ENCODE peak calls at places on chromosome 10, in ten cellular contexts. K, H, T, F, Q, X, C, W, B and E are unnamed samples.

GRCh38 chr10:132001238-132001977 is 19.7 kb upstream of the BNIP3 start:
- DNase-seq in K (no peak), H (peak), W (peak), Q (peak), F (peak), T (no peak), B (peak), X (peak), C (peak), E (no peak)

GRCh38 chr10:127039435-127039834 is 134.2 kb downstream of the DOCK1 start:
- DNase-seq in C (no peak), K (no peak), B (no peak), F (no peak), X (no peak), W (no peak), T (no peak), H (no peak), Q (no peak), E (no peak)

GRCh38 chr10:114933588-114933987 is 4.4 kb upstream of the TRUB1 start:
- DNase-seq in T (no peak), K (no peak), Q (peak), F (no peak), B (no peak), H (no peak), C (no peak), W (no peak), X (peak), E (no peak)

GRCh38 chr10:31702954-31703353 is 225.7 kb downstream of the ARHGAP12 start:
- DNase-seq in W (no peak), F (no peak), Q (no peak), B (no peak), X (no peak), H (no peak), C (no peak), K (no peak), T (no peak), E (no peak)

GRCh38 chr10:132696204-132696603 is 89.7 kb downstream of the NKX6-2 start:
- DNase-seq in F (no peak), B (no peak), H (no peak), C (peak), X (no peak), K (no peak), Q (no peak), W (no peak), T (no peak), E (no peak)

GRCh38 chr10:15740261-15740660 is 20.5 kb upstream of the ITGA8 start:
- DNase-seq in H (no peak), X (no peak), W (no peak), Q (no peak), C (no peak), F (no peak), T (no peak), K (no peak), B (no peak), E (no peak)

GRCh38 chr10:54607983-54608382 is 193.0 kb downstream of the PCDH15 start:
- DNase-seq in Q (no peak), T (no peak), B (peak), C (no peak), H (no peak), F (no peak), X (no peak), K (no peak), W (no peak), E (no peak)

GRCh38 chr10:73746721-73747120 is 2.5 kb downstream of the SEC24C start:
- DNase-seq in K (no peak), F (no peak), C (no peak), X (no peak), B (no peak), W (no peak), H (no peak), Q (no peak), T (no peak), E (no peak)

GRCh38 chr10:74963549-74963948 is 137.1 kb downstream of the KAT6B start:
- DNase-seq in K (no peak), C (no peak), H (no peak), X (no peak), W (no peak), T (no peak), Q (peak), B (no peak), F (no peak), E (no peak)

GRCh38 chr10:51079331-51079730 is 5.0 kb downstream of the PRKG1 start:
- DNase-seq in T (no peak), K (no peak), C (no peak), F (no peak), H (no peak), Q (no peak), B (no peak), W (no peak), X (no peak), E (no peak)

GRCh38 chr10:49518982-49519578 is 19.8 kb downstream of the ERCC6 start:
- DNase-seq in K (peak), B (peak), C (no peak), T (no peak), Q (peak), H (peak), W (peak), X (peak), F (peak), E (no peak)

GRCh38 chr10:112689327-112689726 is 242.3 kb downstream of the VTI1A start:
- DNase-seq in Q (peak), K (no peak), C (no peak), X (no peak), B (peak), W (peak), F (peak), T (no peak), H (peak), E (no peak)

GRCh38 chr10:73991846-73992245 is 6.1 kb upstream of the VCL start:
- DNase-seq in W (no peak), C (peak), B (no peak), K (peak), H (no peak), T (no peak), Q (no peak), F (no peak), X (no peak), E (no peak)

GRCh38 chr10:114715171-114715670 is 57.1 kb upstream of the ABLIM1 start:
- DNase-seq in F (peak), X (peak), C (no peak), B (no peak), Q (peak), H (no peak), K (no peak), W (peak), T (no peak), E (no peak)

GRCh38 chr10:129719889-129720590 is 244.0 kb downstream of the EBF3 start:
- DNase-seq in Q (no peak), B (no peak), K (no peak), C (no peak), X (no peak), T (no peak), W (no peak), F (no peak), H (no peak), E (no peak)

GRCh38 chr10:130762481-130762880 is 549.0 kb downstream of the TCERG1L start:
- DNase-seq in H (no peak), F (no peak), X (no peak), Q (no peak), T (no peak), C (peak), K (no peak), W (no peak), B (no peak), E (no peak)

GRCh38 chr10:5550621-5551530 is 26.1 kb downstream of the CALML3 start:
- DNase-seq in T (no peak), B (no peak), F (peak), X (peak), K (no peak), H (no peak), W (peak), Q (peak), C (peak), E (no peak)

GRCh38 chr10:5550250-5550545 is 25.4 kb downstream of the CALML3 start:
- DNase-seq in W (no peak), H (no peak), T (no peak), Q (no peak), F (no peak), B (no peak), C (no peak), K (no peak), X (no peak), E (no peak)

GRCh38 chr10:5547684-5547933 is 22.8 kb downstream of the CALML3 start:
- DNase-seq in Q (no peak), B (no peak), F (no peak), T (no peak), H (no peak), X (no peak), C (no peak), W (peak), K (no peak), E (no peak)

GRCh38 chr10:5547934-5548660 is 23.3 kb downstream of the CALML3 start:
- DNase-seq in W (no peak), H (peak), B (no peak), F (peak), K (no peak), T (no peak), X (no peak), Q (no peak), C (peak), E (no peak)

DNA sequence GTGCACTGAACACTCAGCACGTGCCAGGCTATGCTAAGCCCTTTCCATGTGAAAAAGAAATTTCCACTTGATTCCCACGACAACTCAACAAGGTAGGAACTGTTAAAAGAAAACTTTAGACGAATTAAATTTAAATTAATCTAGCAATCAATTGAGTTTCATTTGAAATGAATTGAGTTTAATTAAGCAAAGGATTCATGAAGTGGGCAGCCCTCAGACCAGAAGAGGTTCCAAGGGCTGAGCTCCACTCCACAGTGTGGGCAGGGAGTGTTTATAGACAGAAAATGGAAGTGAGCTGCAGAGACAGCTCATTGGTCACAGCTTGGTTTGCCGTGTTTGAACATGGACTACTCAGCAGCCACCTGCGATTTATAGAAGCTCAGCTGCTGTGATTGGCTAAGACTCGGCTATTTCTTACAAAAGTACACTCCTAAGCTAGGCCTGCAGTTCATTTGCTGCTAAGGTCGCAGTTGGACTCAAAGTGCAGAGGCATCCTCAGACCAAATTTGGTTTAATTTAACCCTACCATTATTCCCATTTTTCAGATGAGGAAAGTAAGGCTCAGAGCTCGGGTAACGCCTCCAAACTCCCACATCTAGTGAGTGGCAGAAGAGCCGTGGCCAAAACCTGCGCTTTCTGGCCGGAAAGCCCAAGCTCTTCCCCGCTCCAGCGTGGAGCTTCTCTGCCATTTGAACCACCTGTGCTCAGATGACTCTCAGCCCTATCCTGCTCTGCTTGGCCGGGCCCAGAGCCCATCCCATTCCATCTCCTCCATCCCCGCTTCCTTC is 24.9 kb downstream of the CALML3 start:
- DNase-seq in B (no peak), C (peak), X (no peak), K (no peak), W (no peak), H (no peak), Q (no peak), F (no peak), T (no peak), E (no peak)
- H3K27ac ChIP-seq in B (no peak), C (no peak), X (peak), K (no peak), W (peak), H (peak), Q (peak), F (no peak), T (peak), E (no peak)

GRCh38 chr10:122306744-122307143 is 35.6 kb downstream of the BTBD16 start:
- DNase-seq in X (no peak), T (no peak), H (no peak), K (no peak), F (no peak), C (no peak), Q (no peak), W (no peak), B (no peak), E (no peak)

GRCh38 chr10:122310311-122311050 is 39.4 kb downstream of the BTBD16 start:
- DNase-seq in K (no peak), B (no peak), H (peak), X (peak), C (no peak), F (peak), T (no peak), W (no peak), Q (no peak), E (no peak)

GRCh38 chr10:122308487-122309141 is 37.5 kb downstream of the BTBD16 start:
- DNase-seq in K (no peak), X (no peak), W (no peak), F (no peak), H (no peak), Q (no peak), B (no peak), C (no peak), T (no peak), E (no peak)

GRCh38 chr10:122306282-122306681 is 35.2 kb downstream of the BTBD16 start:
- DNase-seq in X (no peak), B (no peak), F (no peak), H (no peak), W (no peak), K (peak), T (no peak), Q (no peak), C (no peak), E (no peak)

DNA sequence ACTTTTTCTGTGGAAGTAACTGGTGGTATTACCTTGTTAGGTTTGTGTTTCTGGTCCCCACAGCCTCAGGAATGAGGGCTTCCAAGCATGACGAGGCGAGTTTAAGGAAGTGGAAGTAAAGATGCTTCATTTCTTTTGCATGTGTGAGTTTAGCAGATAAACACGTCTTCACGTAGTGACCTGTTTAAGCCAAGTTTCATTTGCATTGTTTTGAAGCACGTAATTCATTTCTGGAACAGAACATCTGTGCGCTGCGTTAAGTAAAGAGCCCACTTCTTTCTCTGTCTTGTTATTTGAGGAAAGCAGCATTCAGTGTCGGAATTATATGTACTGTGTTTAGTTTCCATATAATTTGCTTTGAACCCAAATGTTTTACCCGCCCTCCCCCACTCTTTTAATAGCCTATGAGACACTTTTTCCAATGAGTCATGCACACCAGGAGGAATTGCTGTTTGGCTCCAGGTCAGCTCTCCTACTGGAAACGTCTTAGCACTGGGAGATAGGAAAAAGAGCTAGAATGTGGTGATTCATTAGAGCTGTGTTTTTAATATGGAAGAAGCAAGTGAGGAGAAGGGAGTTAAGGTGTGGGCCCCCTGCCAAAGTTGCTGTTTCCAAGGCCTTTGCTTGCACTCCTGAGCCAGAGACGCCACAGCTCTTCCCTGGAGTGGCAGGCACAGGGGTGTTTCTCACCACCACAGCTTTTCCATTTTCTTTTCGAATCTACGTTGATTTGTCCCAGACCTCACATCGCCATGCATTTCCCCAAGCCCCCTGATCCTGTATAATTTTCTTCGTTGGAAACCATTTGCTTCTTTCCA is 36.8 kb downstream of the BTBD16 start:
- DNase-seq in W (peak), K (peak), Q (peak), H (peak), F (peak), T (peak), C (no peak), X (peak), B (no peak), E (no peak)
- H3K27ac ChIP-seq in W (peak), K (peak), Q (peak), H (peak), F (peak), T (peak), C (peak), X (peak), B (no peak), E (peak)

GRCh38 chr10:34626158-34626557 is 188.9 kb downstream of the PARD3 start:
- DNase-seq in C (no peak), Q (no peak), T (no peak), F (no peak), H (no peak), B (no peak), K (no peak), X (no peak), W (no peak), E (no peak)

GRCh38 chr10:34618611-34619010 is 196.5 kb downstream of the PARD3 start:
- DNase-seq in B (no peak), T (no peak), C (no peak), X (no peak), H (no peak), W (no peak), K (no peak), F (no peak), Q (no peak), E (no peak)

GRCh38 chr10:34624323-34625153 is 190.6 kb downstream of the PARD3 start:
- DNase-seq in B (no peak), K (no peak), W (no peak), T (no peak), Q (no peak), X (no peak), H (no peak), C (no peak), F (no peak), E (no peak)

GRCh38 chr10:34627331-34627730 is 187.8 kb downstream of the PARD3 start:
- DNase-seq in K (no peak), C (no peak), Q (no peak), W (no peak), H (no peak), T (no peak), F (no peak), B (no peak), X (no peak), E (no peak)

DNA sequence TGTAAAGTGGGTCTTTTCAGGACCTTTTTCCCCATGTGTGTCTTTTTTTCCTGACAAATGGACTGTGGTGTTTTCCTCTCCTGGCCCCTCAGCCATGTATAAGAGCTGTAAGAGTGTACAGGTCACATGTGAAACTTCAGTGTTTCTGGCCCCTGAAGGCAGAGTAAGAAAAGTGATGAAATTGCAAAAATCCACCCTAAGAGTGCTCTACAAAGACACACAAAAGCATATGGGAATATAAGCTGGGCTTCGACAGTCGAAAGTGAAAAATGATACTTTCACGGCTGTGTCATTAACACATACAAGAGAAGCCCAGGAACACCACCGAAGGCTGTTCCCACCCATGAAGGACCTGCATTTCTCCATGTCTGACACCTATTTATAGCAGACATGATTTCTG is 192.2 kb downstream of the PARD3 start:
- DNase-seq in T (no peak), B (no peak), X (no peak), Q (no peak), W (no peak), F (no peak), K (no peak), C (no peak), H (no peak), E (no peak)
- H3K27ac ChIP-seq in T (no peak), B (no peak), X (no peak), Q (no peak), W (no peak), F (no peak), K (no peak), C (no peak), H (no peak), E (no peak)

GRCh38 chr10:61839911-61840310 is 61.6 kb upstream of the ARID5B start:
- DNase-seq in K (no peak), C (no peak), W (no peak), X (no peak), Q (no peak), B (no peak), H (no peak), F (no peak), T (no peak), E (no peak)
- H3K27ac ChIP-seq in K (no peak), C (peak), W (no peak), X (no peak), Q (no peak), B (no peak), H (no peak), F (no peak), T (no peak), E (no peak)

DNA sequence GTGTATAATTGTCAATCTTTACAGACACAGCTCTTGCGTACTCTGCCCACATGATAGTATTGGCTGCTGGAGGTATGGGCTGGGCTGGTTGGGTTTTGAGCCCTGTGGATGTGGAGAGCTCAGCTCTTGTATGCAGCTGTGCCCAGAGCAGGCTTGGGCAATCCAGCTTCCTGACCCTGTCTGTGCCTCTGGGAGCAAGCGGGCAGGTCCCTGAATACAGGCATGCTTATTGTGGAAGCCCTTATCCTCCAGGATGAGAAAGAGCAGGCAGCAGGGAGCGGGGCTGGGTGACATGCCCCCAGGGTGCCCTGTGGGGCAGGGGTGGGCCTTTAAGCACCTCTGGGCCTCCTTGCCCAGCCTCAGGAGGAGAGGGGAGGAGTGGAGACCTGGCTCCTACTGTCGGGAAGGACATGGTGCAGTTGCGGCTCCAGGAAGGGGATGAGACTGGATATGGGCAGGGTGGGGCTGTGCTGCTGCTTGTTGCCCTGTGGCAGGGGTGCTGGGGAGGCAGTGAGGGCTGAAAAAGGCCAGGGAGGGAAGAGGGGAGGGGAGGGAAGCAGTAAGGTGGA is 32.7 kb upstream of the SH2D4B start:
- DNase-seq in T (no peak), F (no peak), X (no peak), B (no peak), H (no peak), C (no peak), Q (no peak), K (no peak), W (no peak), E (no peak)
- H3K27ac ChIP-seq in T (peak), F (peak), X (peak), B (no peak), H (peak), C (peak), Q (peak), K (no peak), W (no peak), E (peak)

GRCh38 chr10:6465854-6466524 is 114.1 kb downstream of the PRKCQ start:
- DNase-seq in T (no peak), K (no peak), B (no peak), W (no peak), X (no peak), F (no peak), H (no peak), Q (no peak), C (no peak), E (no peak)
- H3K27ac ChIP-seq in T (no peak), K (no peak), B (no peak), W (no peak), X (no peak), F (no peak), H (no peak), Q (no peak), C (no peak), E (no peak)

DNA sequence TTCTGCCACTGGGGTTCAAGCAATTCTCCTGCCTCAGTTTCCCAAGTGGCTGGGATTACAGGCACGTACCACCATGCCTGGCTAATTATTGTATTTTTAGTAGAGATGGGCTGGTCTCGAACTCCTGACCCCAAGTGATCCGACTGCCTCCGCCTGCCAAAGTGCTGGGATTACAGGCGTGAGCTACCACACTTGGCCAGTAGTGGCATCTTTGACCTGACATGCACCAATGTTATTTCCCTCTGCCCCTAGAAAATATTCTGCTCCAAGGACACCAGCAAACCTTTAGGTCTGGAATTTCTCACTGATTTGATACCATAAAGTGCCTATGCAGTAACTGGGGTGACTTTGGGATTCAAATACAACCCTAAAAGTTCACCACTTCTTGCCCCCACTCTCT is 179.4 kb downstream of the ARID5B start:
- DNase-seq in T (no peak), C (no peak), Q (no peak), X (no peak), B (no peak), H (no peak), K (no peak), W (no peak), F (no peak), E (no peak)
- H3K27ac ChIP-seq in T (peak), C (no peak), Q (peak), X (peak), B (no peak), H (no peak), K (peak), W (no peak), F (no peak), E (peak)